ENCODE peak calls at places on chromosomes 12 and 14, in four cellular contexts. V is left ventricle myocardium inferior, D is GM23248, A is HEK293T. S is an unnamed sample.

GRCh38 chr12:46445551-46446235 is 73.1 kb upstream of the SLC38A2 start:
- DNase-seq in V (no peak), A (no peak), D (no peak), S (no peak)

GRCh38 chr12:1978078-1978477 is 26.2 kb downstream of the DCP1B start:
- DNase-seq in A (no peak), D (no peak), V (no peak), S (no peak)

GRCh38 chr14:63852271-63852816 is 460 bp upstream of the SYNE2 start:
- DNase-seq in A (no peak), D (peak), V (no peak), S (no peak)

GRCh38 chr12:91383106-91383505 is 200.5 kb upstream of the DCN start:
- DNase-seq in D (peak), A (no peak), V (no peak), S (no peak)

GRCh38 chr12:78684419-78684818 is 180.2 kb upstream of the SYT1 start:
- DNase-seq in A (no peak), V (no peak), D (no peak), S (no peak)

GRCh38 chr12:26845057-26845666 is 12.2 kb upstream of the ITPR2 start:
- DNase-seq in A (peak), D (peak), V (peak), S (peak)

GRCh38 chr12:132560421-132560830 is 50.0 kb downstream of the LRCOL1 start:
- DNase-seq in V (no peak), D (peak), A (peak), S (no peak)

GRCh38 chr14:20179218-20179617 is 11.5 kb upstream of the OR11G2 start:
- DNase-seq in A (no peak), V (peak), D (no peak), S (no peak)

GRCh38 chr14:61296707-61297502 is 15.8 kb upstream of the TMEM30B start:
- DNase-seq in V (no peak), D (peak), A (peak), S (no peak)

GRCh38 chr12:88360349-88360748 is 218.2 kb downstream of the TMTC3 start:
- DNase-seq in A (no peak), V (no peak), D (no peak), S (no peak)

GRCh38 chr12:27822076-27822712 is 42.2 kb upstream of the MANSC4 start:
- DNase-seq in V (no peak), D (peak), A (no peak), S (no peak)

GRCh38 chr14:95045836-95046430 is 111.4 kb downstream of the DICER1 start:
- DNase-seq in V (no peak), D (no peak), A (no peak), S (no peak)

GRCh38 chr14:71524321-71524982 is 407.8 kb upstream of the RGS6 start:
- DNase-seq in A (no peak), V (no peak), D (no peak), S (no peak)

GRCh38 chr12:51090705-51091229 is 7.4 kb upstream of the CSRNP2 start:
- DNase-seq in A (no peak), D (no peak), V (no peak), S (no peak)

GRCh38 chr14:105076805-105077648 is 11.8 kb upstream of the GPR132 start:
- DNase-seq in V (no peak), A (no peak), D (no peak), S (no peak)

GRCh38 chr14:57391609-57392195 is 1.3 kb downstream of the NAA30 start:
- DNase-seq in A (peak), D (peak), V (no peak), S (no peak)

GRCh38 chr12:117038023-117038680 is 61.1 kb downstream of the TESC start:
- DNase-seq in A (no peak), D (no peak), V (no peak), S (no peak)

GRCh38 chr12:117098361-117099217 is 627 bp downstream of the TESC start:
- DNase-seq in V (no peak), A (peak), D (no peak), S (no peak)

GRCh38 chr12:100539209-100539608 is 34.3 kb upstream of the GAS2L3 start:
- DNase-seq in V (no peak), D (peak), A (no peak), S (no peak)

GRCh38 chr14:38171197-38171596 is 36.5 kb upstream of the SSTR1 start:
- DNase-seq in V (no peak), D (peak), A (no peak), S (no peak)

GRCh38 chr12:39692258-39692853 is 72.8 kb upstream of the ABCD2 start:
- DNase-seq in D (peak), V (no peak), A (no peak), S (no peak)

GRCh38 chr12:27696864-27697564 is 767 bp downstream of the REP15 start:
- DNase-seq in A (no peak), V (no peak), D (no peak), S (no peak)

GRCh38 chr12:110600254-110600653 is 13.7 kb upstream of the TCTN1 start:
- DNase-seq in V (no peak), A (no peak), D (peak), S (no peak)

GRCh38 chr12:28767836-28768348 is 381.2 kb upstream of the FAR2 start:
- DNase-seq in D (peak), A (no peak), V (no peak), S (no peak)

GRCh38 chr12:19739195-19739776 is 300.0 kb downstream of the AEBP2 start:
- DNase-seq in A (peak), D (peak), V (no peak), S (peak)

GRCh38 chr12:108911915-108912314 is 32.0 kb downstream of the DAO start:
- DNase-seq in D (no peak), V (no peak), A (no peak), S (no peak)

GRCh38 chr12:128613821-128614220 is 209.9 kb downstream of the SLC15A4 start:
- DNase-seq in A (no peak), D (no peak), V (no peak), S (no peak)

GRCh38 chr12:95385646-95386045 is 88.3 kb upstream of the METAP2 start:
- DNase-seq in V (no peak), D (peak), A (no peak), S (no peak)

GRCh38 chr12:79552186-79552585 is 138.6 kb downstream of the PAWR start:
- DNase-seq in V (no peak), A (no peak), D (peak), S (no peak)

GRCh38 chr12:56449622-56449984 is 377 bp upstream of the TIMELESS start:
- DNase-seq in D (no peak), V (no peak), A (no peak), S (no peak)

GRCh38 chr12:25775968-25776367 is 182.5 kb upstream of the RASSF8 start:
- DNase-seq in D (peak), V (no peak), A (peak), S (no peak)